ENCODE peak calls at places on chromosomes 13 and 19, in seven cellular contexts. O is breast epithelium, L is Peyer's patch, H is heart left ventricle, C is body of pancreas, V is IMR-90, F is stomach. S is an unnamed sample.

GRCh38 chr19:43124360-43124759 is 41.9 kb upstream of the PSG2 start:
- DNase-seq in O (no peak), C (no peak), F (no peak), H (no peak), L (no peak), V (no peak), S (no peak)

GRCh38 chr13:72221276-72221962 is 354.4 kb upstream of the DACH1 start:
- DNase-seq in H (peak; percentile 12), O (no peak), V (no peak), C (peak; percentile 60), L (peak; percentile 67), F (no peak), S (no peak)

GRCh38 chr13:87259479-87260083 is 411.6 kb upstream of the SLITRK5 start:
- DNase-seq in C (no peak), H (no peak), L (no peak), O (no peak), V (no peak), F (no peak), S (no peak)

GRCh38 chr19:10780368-10780767 is 55.6 kb downstream of the TMED1 start:
- DNase-seq in F (no peak), C (no peak), V (peak; percentile 54), L (peak; percentile 55), H (peak; percentile 71), O (peak; percentile 24), S (peak; percentile 24)

GRCh38 chr13:35923347-35923746 is 207.8 kb downstream of the DCLK1 start:
- DNase-seq in L (no peak), V (peak; percentile 68), H (peak; percentile 49), F (no peak), O (no peak), C (no peak), S (no peak)

GRCh38 chr19:7670150-7670784 is 1.4 kb downstream of the RETN start:
- DNase-seq in O (no peak), H (no peak), F (no peak), L (no peak), V (no peak), C (no peak), S (no peak)

GRCh38 chr19:38838208-38838985 is 6.8 kb upstream of the ECH1 start:
- DNase-seq in O (peak; percentile 70), V (no peak), C (peak; percentile 79), F (peak; percentile 67), L (peak; percentile 66), H (no peak), S (no peak)

GRCh38 chr13:21684576-21684975 is 13.7 kb downstream of the FGF9 start:
- DNase-seq in F (no peak), L (no peak), V (peak; percentile 51), O (no peak), H (no peak), C (no peak), S (no peak)

GRCh38 chr13:52162279-52163101 is 3.1 kb upstream of the NEK3 start:
- DNase-seq in O (no peak), H (no peak), F (no peak), L (no peak), V (peak; percentile 70), C (no peak), S (no peak)

GRCh38 chr13:58025821-58026220 is 394.3 kb downstream of the PCDH17 start:
- DNase-seq in O (no peak), H (no peak), F (no peak), V (no peak), C (no peak), L (no peak), S (no peak)

GRCh38 chr13:41224113-41225110 is 30.0 kb upstream of the KBTBD7 start:
- DNase-seq in H (no peak), O (no peak), V (peak; percentile 83), F (no peak), C (no peak), L (no peak), S (no peak)

GRCh38 chr19:38033658-38034150 is 126.7 kb downstream of the SIPA1L3 start:
- DNase-seq in C (no peak), L (peak; percentile 79), H (no peak), O (no peak), F (no peak), V (no peak), S (no peak)

GRCh38 chr13:27008733-27009132 is 162.9 kb downstream of the USP12 start:
- DNase-seq in C (no peak), L (no peak), H (no peak), F (no peak), V (no peak), O (no peak), S (no peak)

DNA sequence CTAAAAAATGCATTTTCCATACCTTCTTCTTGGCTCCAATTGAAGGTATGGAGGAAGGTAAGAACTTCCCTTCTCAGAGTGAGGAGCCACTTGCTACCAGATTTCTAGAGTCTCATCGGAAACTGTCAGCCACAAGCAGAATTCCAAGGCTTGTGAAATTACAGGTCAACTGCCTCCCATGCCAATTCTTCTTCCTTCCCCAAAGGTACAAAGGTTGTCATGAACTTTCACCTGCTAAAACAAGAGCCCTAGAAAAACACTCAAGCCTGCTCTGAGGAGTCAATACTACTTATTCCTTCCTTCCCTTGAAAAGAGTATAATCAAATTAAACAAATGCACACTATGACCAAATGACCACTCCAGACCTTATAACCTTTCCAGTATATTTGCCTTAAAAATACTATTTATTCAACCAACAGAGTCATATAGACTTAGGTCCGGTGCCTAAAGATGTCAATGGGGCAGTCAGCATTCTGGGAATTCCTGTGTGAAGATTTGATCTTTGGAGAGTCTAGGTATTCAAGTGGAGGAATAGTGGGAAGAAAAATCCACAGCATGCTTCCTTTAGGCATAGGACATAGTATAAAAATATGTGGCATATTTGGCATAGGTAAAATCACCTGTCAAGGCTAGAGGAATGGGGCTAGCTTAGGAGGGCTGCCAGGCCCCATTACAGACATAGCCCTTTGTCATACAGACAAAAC is 539.3 kb downstream of the LIG4 start:
- DNase-seq in F (no peak), O (no peak), L (no peak), C (no peak), V (no peak), H (no peak), S (no peak)
- H3K36me3 ChIP-seq in F (no peaks in the 10 kb centered on the region), O (no peaks in the 10 kb centered on the region), L (no peaks in the 10 kb centered on the region), C (no peaks in the 10 kb centered on the region), V (no peaks in the 10 kb centered on the region), H (no peaks in the 10 kb centered on the region), S (no peaks in the 10 kb centered on the region)

DNA sequence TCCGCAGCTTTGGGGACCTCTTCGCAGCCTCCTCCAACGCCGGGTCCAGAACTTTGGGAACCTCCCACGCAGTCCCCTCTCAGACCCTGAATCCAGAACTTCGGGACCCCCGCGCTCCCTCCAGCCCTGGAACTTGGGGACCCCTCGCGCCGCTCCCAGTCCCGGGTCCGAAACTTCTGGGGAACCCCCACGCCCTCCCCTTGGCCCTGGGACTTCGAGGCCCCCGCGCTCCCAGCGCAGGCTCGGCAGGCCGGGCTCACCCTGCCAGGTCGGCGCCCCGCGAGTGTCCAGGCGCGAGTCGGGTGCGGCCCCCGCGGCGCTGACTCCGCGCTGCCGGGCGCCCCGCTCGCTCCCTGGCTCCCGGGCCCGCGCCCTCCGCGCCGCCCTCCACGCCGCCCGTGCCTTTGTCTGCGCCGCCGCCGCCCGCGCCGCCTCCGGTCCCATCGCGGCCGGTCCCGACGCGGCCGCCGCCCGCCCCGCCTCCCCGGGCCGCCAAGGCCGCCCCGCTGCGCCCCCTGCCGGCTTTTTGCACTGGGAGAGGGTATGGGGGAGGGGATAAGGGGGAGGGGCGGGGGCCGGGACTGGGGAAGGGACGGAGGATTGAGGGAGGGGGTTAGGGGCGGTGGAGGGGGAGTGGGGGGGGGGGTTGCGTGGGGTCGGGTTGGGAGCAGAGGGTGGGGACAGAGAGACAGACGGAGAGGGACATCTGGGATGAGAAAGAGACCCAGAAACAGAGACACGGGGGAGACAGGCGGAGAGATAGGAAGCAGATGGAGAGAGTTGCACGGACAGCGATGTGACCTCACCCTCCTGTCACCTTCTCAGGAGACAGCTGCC is at the start of gene HOMER3:
- DNase-seq in F (peak; percentile 86), V (peak; percentile 39), O (peak; percentile 55), C (peak; percentile 79), H (peak; percentile 91), L (peak; percentile 88), S (no peak)
- TF ChIP-seq POLR2A in F (no peak), V (peak; percentile 51), O (no peak), C (no peak), H (no peak), L (no peak), S (no peak)

DNA sequence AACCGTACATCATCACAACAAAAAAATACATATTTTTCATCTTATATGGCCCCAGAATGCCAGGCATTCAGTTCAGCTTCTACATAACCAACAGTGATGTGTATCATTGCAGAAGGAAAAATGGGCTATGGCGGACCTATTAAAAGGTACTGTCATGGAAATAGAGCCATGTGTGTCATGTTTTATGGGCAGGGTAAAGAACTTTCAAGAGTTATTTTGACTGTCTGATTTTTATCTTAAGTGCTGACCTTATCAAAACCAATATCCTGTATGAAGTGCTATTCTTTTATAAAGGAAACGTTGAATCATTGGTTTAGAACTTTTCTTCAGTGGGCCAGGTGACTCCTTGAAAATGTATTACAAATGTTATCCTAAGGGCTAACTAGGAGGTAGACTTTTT is 9.9 kb downstream of the ZNF507 start:
- DNase-seq in O (no peak), F (no peak), V (no peak), L (no peak), H (no peak), C (no peak), S (no peak)
- H3K36me3 ChIP-seq in O (peaks cover 7% of the 10 kb centered on the region), F (peaks cover 76% of the 10 kb centered on the region), V (peaks cover 43% of the 10 kb centered on the region), L (no peaks in the 10 kb centered on the region), H (peaks cover 17% of the 10 kb centered on the region), C (peaks cover 42% of the 10 kb centered on the region), S (peaks cover 11% of the 10 kb centered on the region)

GRCh38 chr19:55118401-55118991 is 1.1 kb upstream of the PPP1R12C start:
- DNase-seq in H (peak; percentile 82), V (no peak), O (no peak), C (peak; percentile 40), L (peak; percentile 70), F (no peak), S (no peak)

GRCh38 chr19:55119053-55119452 is 1.6 kb upstream of the PPP1R12C start:
- DNase-seq in H (no peak), L (no peak), C (no peak), F (no peak), O (no peak), V (no peak), S (no peak)

GRCh38 chr19:55117063-55117635 is 288 bp downstream of the PPP1R12C start:
- DNase-seq in C (no peak), V (no peak), O (peak; percentile 35), H (peak; percentile 56), L (no peak), F (no peak), S (no peak)

GRCh38 chr19:55116232-55117062 is 990 bp downstream of the PPP1R12C start:
- DNase-seq in L (peak; percentile 84), V (peak; percentile 66), H (peak; percentile 83), F (peak; percentile 43), O (peak; percentile 44), C (peak; percentile 41), S (no peak)

DNA sequence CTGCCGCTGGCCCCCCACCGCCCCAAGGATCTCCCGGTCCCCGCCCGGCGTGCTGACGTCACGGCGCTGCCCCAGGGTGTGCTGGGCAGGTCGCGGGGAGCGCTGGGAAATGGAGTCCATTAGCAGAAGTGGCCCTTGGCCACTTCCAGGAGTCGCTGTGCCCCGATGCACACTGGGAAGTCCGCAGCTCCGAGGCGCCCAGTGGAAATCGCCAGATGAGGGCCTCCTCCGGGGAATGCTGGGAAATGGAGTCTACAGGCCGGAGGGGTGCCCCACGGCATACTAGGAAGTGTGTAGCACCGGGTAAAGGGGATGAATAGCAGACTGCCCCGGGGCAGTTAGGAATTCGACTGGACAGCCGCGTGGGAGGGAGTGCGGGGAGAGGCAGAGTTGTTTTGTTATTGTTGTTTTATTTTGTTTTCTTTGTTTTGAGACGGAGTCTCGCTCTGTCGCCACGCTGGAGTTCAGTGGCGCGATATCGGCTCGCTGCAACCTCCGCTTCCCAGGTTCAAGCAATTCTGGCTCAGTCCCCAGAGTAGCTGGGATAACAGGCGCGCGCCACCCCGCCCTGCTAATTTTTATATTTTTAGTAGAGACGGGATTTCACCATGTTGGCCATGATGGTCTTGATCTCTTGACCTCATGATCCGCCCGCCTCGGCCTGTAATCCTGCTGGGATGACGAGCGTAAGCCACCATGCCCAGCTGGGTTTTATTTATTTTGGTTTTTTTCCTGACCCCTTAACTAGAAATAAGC is at the start of gene PPP1R12C:
- DNase-seq in H (peak; percentile 100), L (peak; percentile 100), C (peak; percentile 99), O (peak; percentile 97), V (peak; percentile 99), F (peak; percentile 99), S (peak; percentile 92)
- TF ChIP-seq POLR2A in H (peak; percentile 68), L (peak; percentile 25), C (no peak), O (no peak), V (no peak), F (no peak), S (no peak)

S was measured in esophagus squamous epithelium.